ENCODE peak calls at places on chromosomes 6 and 20, in nine cellular contexts. M, P, Z, A, V, U, B, K and T are unnamed samples.

GRCh38 chr6:42522021-42522420 is 41.8 kb upstream of the UBR2 start:
- DNase-seq in M (no peak), P (no peak), Z (no peak), A (no peak), V (no peak), U (no peak), B (no peak), K (no peak), T (no peak)

GRCh38 chr20:43119720-43120119 is 70.0 kb downstream of the PTPRT start:
- DNase-seq in M (no peak), P (no peak), Z (no peak), A (no peak), V (no peak), U (no peak), B (no peak), K (no peak), T (no peak)

GRCh38 chr6:108581932-108582500 is 21.3 kb downstream of the FOXO3 start:
- DNase-seq in M (no peak), P (no peak), Z (no peak), A (no peak), V (no peak), U (no peak), B (no peak), K (no peak), T (no peak)

GRCh38 chr6:74075323-74075722 is 379.3 kb downstream of the CD109 start:
- DNase-seq in M (no peak), P (no peak), Z (no peak), A (no peak), V (no peak), U (peak), B (no peak), K (no peak), T (no peak)

GRCh38 chr20:4513720-4514119 is 208.0 kb upstream of the PRND start:
- DNase-seq in M (no peak), P (no peak), Z (no peak), A (no peak), V (no peak), U (peak), B (no peak), K (peak), T (no peak)

GRCh38 chr20:15487030-15487429 is 1086.2 kb downstream of the KIF16B start:
- DNase-seq in M (no peak), P (no peak), Z (no peak), A (no peak), V (no peak), U (no peak), B (no peak), K (no peak), T (no peak)

GRCh38 chr20:34122274-34122980 is 10.4 kb upstream of the EIF2S2 start:
- DNase-seq in M (no peak), P (no peak), Z (no peak), A (no peak), V (no peak), U (no peak), B (no peak), K (no peak), T (no peak)

GRCh38 chr6:85402922-85403321 is 47.0 kb upstream of the NT5E start:
- DNase-seq in M (no peak), P (no peak), Z (no peak), A (no peak), V (no peak), U (no peak), B (no peak), K (no peak), T (no peak)

GRCh38 chr6:42745083-42745637 is 743 bp downstream of the TBCC start:
- DNase-seq in M (peak), P (peak), Z (peak), A (peak), V (peak), U (no peak), B (peak), K (no peak), T (no peak)

GRCh38 chr20:63116412-63117106 is 99.4 kb downstream of the YTHDF1 start:
- DNase-seq in M (peak), P (no peak), Z (no peak), A (no peak), V (no peak), U (peak), B (peak), K (peak), T (no peak)

GRCh38 chr6:2733324-2733723 is 17.4 kb downstream of the MYLK4 start:
- DNase-seq in M (peak), P (peak), Z (no peak), A (peak), V (no peak), U (no peak), B (no peak), K (no peak), T (no peak)

GRCh38 chr6:1022719-1023118 is 289.2 kb upstream of the FOXQ1 start:
- DNase-seq in M (no peak), P (no peak), Z (no peak), A (no peak), V (no peak), U (no peak), B (no peak), K (no peak), T (no peak)